ENCODE peak calls at places on chromosomes 1 and 21, in eight cellular contexts. O is stomach, G is RWPE1, X is A549, P is MCF 10A, B is cardiac fibroblast, F is B cell, Q is AG09309. W is an unnamed sample.

GRCh38 chr1:200891774-200892157 is 2.9 kb upstream of the INAVA start:
- DNase-seq in O (no peak), G (no peak), X (peak), P (no peak), B (no peak), F (no peak), Q (no peak), W (no peak)

GRCh38 chr1:182062223-182062622 is 711 bp upstream of the ZNF648 start:
- DNase-seq in O (no peak), G (no peak), X (no peak), P (no peak), B (no peak), F (no peak), Q (no peak), W (no peak)

GRCh38 chr1:17212487-17213121 is 7.7 kb downstream of the PADI1 start:
- DNase-seq in O (peak), G (peak), X (no peak), P (peak), B (peak), F (no peak), Q (peak), W (peak)

GRCh38 chr1:232905324-232906034 is 44.9 kb upstream of the NTPCR start:
- DNase-seq in O (no peak), G (no peak), X (no peak), P (peak), B (no peak), F (no peak), Q (no peak), W (no peak)

GRCh38 chr1:30600258-30600657 is 123.1 kb downstream of the MATN1 start:
- DNase-seq in O (no peak), G (no peak), X (no peak), P (no peak), B (no peak), F (no peak), Q (no peak), W (no peak)

GRCh38 chr1:70043806-70044205 is 161.6 kb downstream of the LRRC40 start:
- DNase-seq in O (no peak), G (peak), X (peak), P (peak), B (peak), F (no peak), Q (peak), W (peak)

GRCh38 chr1:14693996-14694395 is 95.5 kb downstream of the KAZN start:
- DNase-seq in O (no peak), G (no peak), X (no peak), P (no peak), B (no peak), F (no peak), Q (no peak), W (no peak)

GRCh38 chr1:235124111-235124510 is 4.5 kb downstream of the TOMM20 start:
- DNase-seq in O (no peak), G (no peak), X (no peak), P (no peak), B (no peak), F (no peak), Q (no peak), W (no peak)

GRCh38 chr1:151579436-151580225 is 32.2 kb upstream of the SNX27 start:
- DNase-seq in O (no peak), G (peak), X (no peak), P (peak), B (peak), F (no peak), Q (no peak), W (no peak)

GRCh38 chr1:117630423-117630998 is 24.7 kb downstream of the TENT5C start:
- DNase-seq in O (no peak), G (no peak), X (no peak), P (no peak), B (no peak), F (no peak), Q (no peak), W (no peak)

GRCh38 chr1:206787956-206788355 is 15.7 kb upstream of the IL10 start:
- DNase-seq in O (no peak), G (no peak), X (no peak), P (no peak), B (no peak), F (no peak), Q (no peak), W (no peak)
- TF ChIP-seq CTCF in O (no peak), G (no peak), X (no peak), P (no peak), B (no peak), F (no peak), Q (no peak), W (no peak)

GRCh38 chr21:39181205-39181818 is 1.9 kb downstream of the PSMG1 start:
- DNase-seq in O (no peak), G (no peak), X (no peak), P (no peak), B (no peak), F (no peak), Q (no peak), W (no peak)

GRCh38 chr21:39183272-39184049 is at the start of gene PSMG1:
- DNase-seq in O (peak), G (peak), X (peak), P (peak), B (peak), F (peak), Q (peak), W (peak)

GRCh38 chr21:39182484-39183271 is 573 bp downstream of the PSMG1 start:
- DNase-seq in O (no peak), G (peak), X (peak), P (peak), B (peak), F (no peak), Q (no peak), W (no peak)

GRCh38 chr21:39182016-39182415 is 1.2 kb downstream of the PSMG1 start:
- DNase-seq in O (no peak), G (no peak), X (no peak), P (peak), B (no peak), F (no peak), Q (no peak), W (no peak)

GRCh38 chr21:39180429-39181019 is 2.7 kb downstream of the PSMG1 start:
- DNase-seq in O (no peak), G (no peak), X (peak), P (peak), B (no peak), F (no peak), Q (no peak), W (no peak)
- TF ChIP-seq CTCF in O (no peak), G (no peak), X (no peak), P (peak), B (peak), F (peak), Q (peak), W (no peak)

GRCh38 chr21:45555251-45555556 is 13.0 kb upstream of the SLC19A1 start:
- DNase-seq in O (no peak), G (peak), X (no peak), P (no peak), B (no peak), F (no peak), Q (no peak), W (no peak)

GRCh38 chr21:45556302-45556644 is 14.0 kb upstream of the SLC19A1 start:
- DNase-seq in O (no peak), G (no peak), X (no peak), P (no peak), B (no peak), F (no peak), Q (no peak), W (no peak)

GRCh38 chr21:45554477-45555175 is 12.4 kb upstream of the SLC19A1 start:
- DNase-seq in O (peak), G (peak), X (peak), P (peak), B (peak), F (peak), Q (no peak), W (no peak)

GRCh38 chr21:45556645-45557601 is 14.7 kb upstream of the SLC19A1 start:
- DNase-seq in O (no peak), G (no peak), X (no peak), P (no peak), B (peak), F (peak), Q (no peak), W (no peak)

GRCh38 chr21:45555557-45556301 is 13.5 kb upstream of the SLC19A1 start:
- DNase-seq in O (peak), G (peak), X (peak), P (peak), B (peak), F (peak), Q (peak), W (peak)
- TF ChIP-seq CTCF in O (peak), G (peak), X (peak), P (peak), B (peak), F (peak), Q (peak), W (peak)

DNA sequence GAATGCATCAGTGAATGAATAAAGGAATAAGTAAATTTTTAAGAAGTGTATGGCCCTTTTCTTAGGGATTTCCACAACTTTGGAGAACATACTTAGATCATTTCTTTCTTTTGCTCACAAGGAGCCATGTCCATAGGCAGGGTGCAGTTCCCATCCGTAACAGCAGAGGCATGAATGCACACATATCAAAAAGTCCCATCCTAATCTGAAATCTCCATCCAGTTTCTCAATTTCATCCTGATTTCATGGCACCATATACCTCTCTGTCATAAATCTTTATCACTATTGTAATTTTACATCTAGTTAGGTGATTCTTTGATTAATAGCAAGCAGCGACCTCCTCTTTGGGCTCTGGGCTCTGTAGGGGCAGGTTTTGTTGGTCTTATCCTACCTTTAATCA is 359.2 kb downstream of the RRAGC start:
- DNase-seq in O (no peak), G (no peak), X (no peak), P (peak), B (no peak), F (no peak), Q (no peak), W (no peak)
- TF ChIP-seq CTCF in O (no peak), G (peak), X (no peak), P (peak), B (peak), F (peak), Q (peak), W (no peak)

DNA sequence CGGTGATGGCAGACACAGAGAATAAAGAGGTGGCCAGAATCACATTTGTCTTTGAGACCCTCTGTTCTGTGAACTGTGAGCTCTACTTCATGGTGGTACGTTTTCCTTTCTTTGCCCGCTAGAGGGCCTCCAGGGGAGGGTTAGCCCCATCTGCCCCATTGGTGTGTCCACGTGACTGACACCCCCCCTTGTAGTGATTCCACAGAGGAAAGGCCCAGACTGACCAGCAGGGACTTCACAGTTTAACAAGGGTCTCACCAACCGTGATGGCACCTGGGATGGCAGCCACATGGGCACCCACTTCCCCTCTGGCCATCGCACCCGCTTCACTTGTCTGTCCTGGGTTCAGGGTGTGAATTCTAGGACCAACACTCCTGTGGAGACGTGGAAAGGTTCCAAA is 22.3 kb upstream of the SARS1 start:
- DNase-seq in O (no peak), G (no peak), X (no peak), P (no peak), B (no peak), F (no peak), Q (no peak), W (no peak)
- TF ChIP-seq CTCF in O (no peak), G (no peak), X (no peak), P (no peak), B (peak), F (no peak), Q (no peak), W (peak)

GRCh38 chr1:157595356-157595755 is 2.5 kb downstream of the FCRL4 start:
- DNase-seq in O (no peak), G (no peak), X (no peak), P (no peak), B (no peak), F (peak), Q (no peak), W (no peak)

GRCh38 chr1:157596384-157596783 is 1.5 kb downstream of the FCRL4 start:
- DNase-seq in O (no peak), G (no peak), X (no peak), P (no peak), B (no peak), F (no peak), Q (no peak), W (no peak)

GRCh38 chr1:157597959-157598667 is at the start of gene FCRL4:
- DNase-seq in O (no peak), G (no peak), X (no peak), P (no peak), B (no peak), F (no peak), Q (no peak), W (no peak)
- TF ChIP-seq CTCF in O (no peak), G (no peak), X (no peak), P (no peak), B (no peak), F (no peak), Q (no peak), W (no peak)

GRCh38 chr1:46520063-46520911 is 30.7 kb downstream of the DMBX1 start:
- DNase-seq in O (no peak), G (peak), X (peak), P (peak), B (peak), F (no peak), Q (peak), W (no peak)

GRCh38 chr1:46521417-46521816 is 30.0 kb downstream of the KNCN start:
- DNase-seq in O (no peak), G (no peak), X (no peak), P (no peak), B (no peak), F (no peak), Q (no peak), W (no peak)

GRCh38 chr1:46517932-46518498 is 28.4 kb downstream of the DMBX1 start:
- DNase-seq in O (no peak), G (no peak), X (no peak), P (no peak), B (no peak), F (no peak), Q (no peak), W (no peak)

GRCh38 chr1:46517010-46517600 is 27.5 kb downstream of the DMBX1 start:
- DNase-seq in O (peak), G (peak), X (peak), P (peak), B (no peak), F (no peak), Q (no peak), W (no peak)

GRCh38 chr1:46519209-46519608 is 29.6 kb downstream of the DMBX1 start:
- DNase-seq in O (no peak), G (no peak), X (no peak), P (no peak), B (peak), F (no peak), Q (no peak), W (no peak)
- TF ChIP-seq CTCF in O (no peak), G (no peak), X (no peak), P (no peak), B (no peak), F (no peak), Q (no peak), W (no peak)

DNA sequence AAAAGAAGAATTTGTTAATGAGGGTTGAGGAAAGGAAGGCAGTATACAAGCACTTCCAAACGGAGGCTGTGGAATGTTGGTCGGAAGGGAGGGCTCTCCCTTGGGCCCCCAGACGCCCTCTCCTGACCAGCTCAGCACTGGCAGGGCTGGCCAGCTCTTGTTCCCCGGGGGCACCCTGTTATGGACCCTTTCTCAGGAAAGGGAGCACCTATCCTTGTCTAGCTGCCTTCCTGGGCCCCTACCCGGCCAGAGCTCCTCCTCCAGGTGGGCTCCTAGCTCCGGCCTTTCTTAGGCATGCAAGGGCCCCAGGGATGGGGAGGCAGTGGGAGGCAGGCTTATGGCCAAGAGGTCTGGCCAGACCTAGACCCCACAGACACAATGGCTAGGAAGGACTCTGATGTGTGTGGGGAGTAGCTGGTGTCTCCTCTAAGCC is 926 bp downstream of the BLACAT1 start:
- DNase-seq in O (no peak), G (no peak), X (no peak), P (no peak), B (no peak), F (no peak), Q (no peak), W (no peak)
- TF ChIP-seq CTCF in O (no peak), G (no peak), X (no peak), P (no peak), B (no peak), F (no peak), Q (no peak), W (no peak)

W was measured in AG09319.